ENCODE peak calls at places on chromosomes 1 and 21, in eight cellular contexts. P is lower lobe of right lung, F is HCT116, M is gastrocnemius medialis, V is colonic mucosa, R is fibroblast of lung, Y is breast epithelium, J is heart left ventricle. Q is an unnamed sample.

GRCh38 chr1:228059536-228060457 is 22.7 kb upstream of the ARF1 start:
- DNase-seq in Y (peak; percentile 86), V (peak; percentile 100), F (peak; percentile 61), J (peak; percentile 75), R (no peak), P (peak; percentile 98), M (no peak), Q (peak; percentile 64)

GRCh38 chr1:204390731-204391466 is 20.7 kb downstream of the PPP1R15B start:
- DNase-seq in J (no peak), M (no peak), Y (no peak), V (no peak), R (peak; percentile 24), F (no peak), P (no peak), Q (no peak)

GRCh38 chr1:32754282-32755097 is 51.9 kb upstream of the SYNC start:
- DNase-seq in V (peak; percentile 40), P (peak; percentile 63), M (no peak), Y (peak; percentile 81), R (peak; percentile 60), F (no peak), J (no peak), Q (peak; percentile 63)

GRCh38 chr1:63958556-63958955 is 184.7 kb downstream of the ROR1 start:
- DNase-seq in J (no peak), Y (no peak), R (no peak), F (no peak), M (no peak), V (no peak), P (no peak), Q (no peak)

GRCh38 chr1:167345386-167345733 is 124.7 kb downstream of the POU2F1 start:
- DNase-seq in Y (no peak), V (no peak), R (peak; percentile 5), J (no peak), F (no peak), M (no peak), P (no peak), Q (no peak)

GRCh38 chr1:27789511-27790154 is 16.6 kb downstream of the STX12 start:
- DNase-seq in Y (no peak), P (no peak), J (no peak), V (no peak), R (peak; percentile 61), M (peak; percentile 85), F (no peak), Q (no peak)

GRCh38 chr1:154465621-154466020 is 36.4 kb upstream of the TDRD10 start:
- DNase-seq in M (no peak), R (no peak), P (no peak), J (no peak), Y (no peak), F (no peak), V (no peak), Q (no peak)

GRCh38 chr1:53678507-53678906 is 60.5 kb downstream of the GLIS1 start:
- DNase-seq in Y (no peak), J (no peak), P (no peak), F (no peak), V (no peak), R (no peak), M (no peak), Q (no peak)

GRCh38 chr1:165189011-165189410 is 167.5 kb downstream of the LMX1A start:
- DNase-seq in Y (no peak), V (no peak), R (no peak), F (no peak), M (no peak), P (no peak), J (no peak), Q (no peak)

GRCh38 chr1:234114648-234115307 is 210.3 kb downstream of the SLC35F3 start:
- DNase-seq in V (peak; percentile 36), J (no peak), M (no peak), R (peak; percentile 50), F (peak; percentile 21), P (no peak), Y (no peak), Q (peak; percentile 66)

GRCh38 chr1:237239248-237239647 is 197.3 kb downstream of the RYR2 start:
- DNase-seq in R (no peak), V (no peak), M (no peak), J (no peak), F (no peak), Y (no peak), P (no peak), Q (no peak)

GRCh38 chr1:160707171-160708109 is 4.2 kb downstream of the CD48 start:
- DNase-seq in J (no peak), V (no peak), R (no peak), F (no peak), P (no peak), Y (no peak), M (no peak), Q (no peak)

GRCh38 chr1:160702100-160702499 is 9.5 kb downstream of the CD48 start:
- DNase-seq in Y (no peak), V (no peak), F (no peak), P (no peak), M (no peak), J (no peak), R (no peak), Q (no peak)

GRCh38 chr1:160704250-160704649 is 7.4 kb downstream of the CD48 start:
- DNase-seq in J (no peak), F (no peak), P (peak; percentile 52), Y (no peak), M (peak; percentile 15), R (no peak), V (no peak), Q (no peak)

GRCh38 chr1:160708118-160708517 is 3.5 kb downstream of the CD48 start:
- DNase-seq in V (no peak), R (no peak), P (no peak), J (no peak), M (no peak), Y (no peak), F (no peak), Q (no peak)

DNA sequence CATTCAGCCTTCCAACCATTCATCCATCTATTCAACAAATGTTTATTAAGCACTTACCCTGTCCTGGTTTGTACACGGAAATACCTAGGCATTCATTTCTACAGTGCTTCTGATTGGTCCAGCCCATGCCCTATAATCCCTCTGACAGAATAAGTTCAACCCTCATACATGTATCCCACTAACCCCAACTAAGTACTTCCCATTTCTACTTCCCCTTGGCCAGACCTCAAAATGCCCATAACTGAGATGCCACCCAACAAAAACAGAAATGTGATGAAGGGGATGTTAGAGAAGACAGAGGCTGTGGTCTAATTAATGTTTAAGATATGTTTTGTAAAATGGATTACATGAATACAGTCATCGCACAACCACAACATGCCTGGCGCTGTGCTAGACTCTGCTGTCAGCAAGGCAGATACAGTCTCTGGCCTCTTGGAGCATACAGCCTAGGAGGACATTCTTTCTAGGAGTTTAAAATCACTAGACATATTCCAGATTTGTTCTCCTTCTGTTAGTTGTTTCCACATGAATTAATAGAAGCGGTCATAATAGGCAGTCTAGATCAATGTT is 6.4 kb downstream of the CD48 start:
- DNase-seq in J (no peak), F (no peak), V (no peak), Y (no peak), P (no peak), M (no peak), R (no peak), Q (no peak)
- H3K4me1 ChIP-seq in J (no peaks in the 10 kb centered on the region), F (no peaks in the 10 kb centered on the region), V (no peaks in the 10 kb centered on the region), Y (no peaks in the 10 kb centered on the region), P (peaks cover 38% of the 10 kb centered on the region), M (no peaks in the 10 kb centered on the region), R (no peaks in the 10 kb centered on the region), Q (no peaks in the 10 kb centered on the region)

GRCh38 chr21:33372582-33372981 is 30.6 kb upstream of the IFNGR2 start:
- DNase-seq in R (no peak), J (no peak), M (no peak), V (no peak), F (no peak), P (no peak), Y (no peak), Q (peak; percentile 54)
- TF ChIP-seq CTCF in R (no peak), J (no peak), M (no peak), V (no peak), F (no peak), P (no peak), Y (no peak), Q (no peak)

GRCh38 chr1:20483098-20483832 is 2.7 kb downstream of the CAMK2N1 start:
- DNase-seq in R (no peak), Y (no peak), M (no peak), V (no peak), F (no peak), P (no peak), J (no peak), Q (no peak)

GRCh38 chr1:20479840-20480239 is 6.2 kb downstream of the CAMK2N1 start:
- DNase-seq in R (no peak), P (no peak), F (no peak), V (no peak), M (no peak), J (no peak), Y (no peak), Q (no peak)

GRCh38 chr1:20480261-20481157 is 5.5 kb downstream of the CAMK2N1 start:
- DNase-seq in Y (no peak), P (no peak), R (no peak), F (no peak), M (no peak), J (no peak), V (peak; percentile 64), Q (no peak)

GRCh38 chr1:20481643-20482498 is 4.1 kb downstream of the CAMK2N1 start:
- DNase-seq in V (no peak), F (no peak), M (no peak), P (no peak), Y (no peak), J (no peak), R (no peak), Q (no peak)

DNA sequence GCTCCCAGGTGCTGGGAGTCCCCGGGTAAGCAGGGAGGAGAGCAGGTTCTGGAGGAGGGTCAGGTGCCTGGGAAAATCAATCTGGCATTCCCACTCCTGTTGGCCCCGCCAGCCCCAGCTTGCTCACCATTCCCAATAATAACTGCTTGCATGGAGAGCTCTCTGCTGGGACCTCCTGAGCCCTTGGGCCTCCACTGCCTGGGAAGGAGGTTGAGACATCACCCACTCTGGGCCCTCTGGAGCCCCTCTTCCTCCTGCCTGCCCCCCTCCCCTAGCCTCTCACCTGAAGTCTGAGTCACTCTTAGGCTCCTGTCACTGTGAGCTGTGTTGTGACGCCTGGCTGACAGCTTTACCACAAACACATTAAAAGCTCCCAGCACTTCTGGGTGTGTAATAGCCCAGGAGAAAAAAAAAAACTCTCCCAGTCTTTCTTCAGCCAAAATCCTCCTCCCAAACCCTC is 4.8 kb downstream of the CAMK2N1 start:
- DNase-seq in F (no peak), P (no peak), J (no peak), Y (no peak), V (peak; percentile 65), M (no peak), R (no peak), Q (no peak)
- H3K4me1 ChIP-seq in F (peaks cover 73% of the 10 kb centered on the region), P (peaks cover 36% of the 10 kb centered on the region), J (peaks cover 20% of the 10 kb centered on the region), Y (peaks cover 20% of the 10 kb centered on the region), V (peaks cover 19% of the 10 kb centered on the region), M (peaks cover 5% of the 10 kb centered on the region), R (peaks cover 43% of the 10 kb centered on the region), Q (peaks cover 8% of the 10 kb centered on the region)

GRCh38 chr1:61659061-61659460 is 65.9 kb downstream of the TM2D1 start:
- DNase-seq in M (no peak), P (no peak), Y (no peak), R (no peak), F (no peak), V (no peak), J (no peak), Q (no peak)
- TF ChIP-seq CTCF in M (no peak), P (no peak), Y (no peak), R (no peak), F (peak; percentile 49), V (no peak), J (no peak), Q (no peak)

GRCh38 chr21:41759214-41759840 is 7.5 kb downstream of the RIPK4 start:
- DNase-seq in V (no peak), M (no peak), F (no peak), R (no peak), Y (no peak), J (no peak), P (no peak), Q (no peak)
- H3K4me1 ChIP-seq in V (no peaks in the 10 kb centered on the region), M (no peaks in the 10 kb centered on the region), F (peaks cover 43% of the 10 kb centered on the region), R (no peaks in the 10 kb centered on the region), Y (peaks cover 25% of the 10 kb centered on the region), J (peaks cover 15% of the 10 kb centered on the region), P (peaks cover 42% of the 10 kb centered on the region), Q (peaks cover 5% of the 10 kb centered on the region)

Q was measured in ascending aorta.